ENCODE peak calls at places on chromosome 22, in six cellular contexts. Q is Peyer's patch, B is HCT116, K is ovary, A is upper lobe of left lung, J is esophagus squamous epithelium. Z is an unnamed sample. For H3K9me3 and H3K36me3, the result is how much of the 10 kb centered on the place peaks cover.

GRCh38 chr22:42169055-42169469 is 38.5 kb upstream of the CYP2D6 start:
- DNase-seq in Q (peak), B (peak), K (peak), A (no peak), J (no peak), Z (peak)

GRCh38 chr22:41229730-41230398 is 10.9 kb downstream of the CHADL start:
- DNase-seq in Q (no peak), B (no peak), K (no peak), A (no peak), J (no peak), Z (no peak)

GRCh38 chr22:46090631-46091201 is 59.6 kb upstream of the PPARA start:
- DNase-seq in Q (no peak), B (no peak), K (no peak), A (peak), J (no peak), Z (peak)

GRCh38 chr22:17562906-17563870 is at the start of gene SLC25A18:
- DNase-seq in Q (no peak), B (no peak), K (no peak), A (no peak), J (no peak), Z (peak)

GRCh38 chr22:19046719-19047609 is 75.2 kb downstream of the DGCR2 start:
- DNase-seq in Q (no peak), B (no peak), K (no peak), A (no peak), J (no peak), Z (peak)

GRCh38 chr22:33918676-33919590 is 1.3 kb downstream of the LARGE1 start:
- DNase-seq in Q (no peak), B (no peak), K (no peak), A (no peak), J (no peak), Z (no peak)

GRCh38 chr22:42553475-42554361 is at the start of gene SERHL2:
- DNase-seq in Q (peak), B (no peak), K (peak), A (peak), J (no peak), Z (peak)

GRCh38 chr22:47322854-47323253 is 560.4 kb downstream of the TBC1D22A start:
- DNase-seq in Q (no peak), B (no peak), K (no peak), A (no peak), J (no peak), Z (no peak)

GRCh38 chr22:24601217-24602104 is 1.5 kb upstream of the GGT1 start:
- DNase-seq in Q (no peak), B (no peak), K (no peak), A (peak), J (no peak), Z (no peak)

GRCh38 chr22:36320553-36320952 is 67.2 kb downstream of the MYH9 start:
- DNase-seq in Q (no peak), B (no peak), K (no peak), A (no peak), J (no peak), Z (no peak)

GRCh38 chr22:43343262-43343988 is at the start of gene SCUBE1:
- DNase-seq in Q (peak), B (no peak), K (peak), A (peak), J (no peak), Z (peak)

GRCh38 chr22:45246060-45246985 is 5.6 kb upstream of the KIAA0930 start:
- DNase-seq in Q (no peak), B (peak), K (no peak), A (no peak), J (no peak), Z (no peak)

GRCh38 chr22:40345801-40346177 is 511 bp upstream of the ADSL start:
- DNase-seq in Q (peak), B (no peak), K (peak), A (peak), J (no peak), Z (peak)

GRCh38 chr22:46604306-46604690 is 15.9 kb upstream of the GRAMD4 start:
- DNase-seq in Q (no peak), B (no peak), K (no peak), A (no peak), J (no peak), Z (no peak)

GRCh38 chr22:42432818-42433217 is 615 bp upstream of the NFAM1 start:
- DNase-seq in Q (no peak), B (no peak), K (no peak), A (no peak), J (no peak), Z (no peak)

GRCh38 chr22:35470903-35471321 is 69.7 kb upstream of the RASD2 start:
- DNase-seq in Q (no peak), B (peak), K (no peak), A (no peak), J (no peak), Z (no peak)

GRCh38 chr22:33922268-33922667 is 2.0 kb upstream of the LARGE1 start:
- DNase-seq in Q (peak), B (no peak), K (peak), A (peak), J (no peak), Z (peak)

GRCh38 chr22:43349636-43350035 is 6.5 kb upstream of the SCUBE1 start:
- DNase-seq in Q (no peak), B (no peak), K (no peak), A (peak), J (no peak), Z (peak)

GRCh38 chr22:19325296-19325950 is 33.9 kb upstream of the CLTCL1 start:
- DNase-seq in Q (no peak), B (no peak), K (no peak), A (no peak), J (no peak), Z (no peak)

GRCh38 chr22:36385491-36386350 is 2.0 kb downstream of the MYH9 start:
- DNase-seq in Q (peak), B (no peak), K (peak), A (no peak), J (no peak), Z (peak)

GRCh38 chr22:44210721-44211120 is 30.0 kb downstream of the PARVG start:
- DNase-seq in Q (no peak), B (no peak), K (no peak), A (no peak), J (no peak), Z (no peak)

GRCh38 chr22:36339171-36340065 is 48.3 kb downstream of the MYH9 start:
- DNase-seq in Q (no peak), B (no peak), K (no peak), A (no peak), J (no peak), Z (no peak)

GRCh38 chr22:19622061-19622441 is 92.3 kb upstream of the SEPTIN5 start:
- DNase-seq in Q (peak), B (no peak), K (no peak), A (no peak), J (no peak), Z (peak)

GRCh38 chr22:29031236-29031982 is 30.2 kb downstream of the C22orf31 start:
- DNase-seq in Q (no peak), B (peak), K (peak), A (peak), J (no peak), Z (no peak)

GRCh38 chr22:27843441-27843840 is 41.9 kb upstream of the MN1 start:
- DNase-seq in Q (peak), B (no peak), K (no peak), A (peak), J (no peak), Z (no peak)

GRCh38 chr22:49827307-49827852 is 293 bp downstream of the BRD1 start:
- DNase-seq in Q (no peak), B (no peak), K (peak), A (no peak), J (no peak), Z (no peak)
- TF ChIP-seq POLR2A in Q (no peak), B (no peak), K (no peak), A (no peak), J (no peak), Z (no peak)

DNA sequence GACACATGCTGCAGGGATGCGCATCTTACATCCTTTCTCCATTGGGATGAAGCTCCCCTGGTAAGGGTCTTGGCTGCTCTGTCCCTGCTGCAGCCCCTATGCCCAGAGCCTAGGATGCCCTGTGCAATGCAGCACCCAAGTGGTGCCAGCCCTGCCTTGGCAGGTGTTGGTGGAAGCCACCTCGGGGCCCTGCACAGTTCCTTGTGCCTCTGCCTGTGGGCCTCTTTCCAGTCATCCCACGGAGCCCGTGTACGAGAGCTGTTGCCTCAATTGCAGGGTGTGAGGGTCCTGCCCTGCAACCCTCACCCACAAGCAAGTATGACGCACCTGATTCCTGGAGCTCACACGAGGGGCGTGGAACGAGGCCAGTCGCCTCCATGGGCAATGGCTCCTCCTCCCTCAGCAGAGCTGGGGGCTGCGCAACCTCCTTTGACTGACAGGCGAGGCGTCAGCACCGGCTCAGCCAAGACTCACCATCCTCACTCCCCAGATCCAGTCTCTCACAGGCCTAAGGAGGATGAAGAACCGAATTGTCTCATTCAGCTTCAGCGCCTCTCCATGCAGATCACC is 719.6 kb downstream of the BRD1 start:
- DNase-seq in Q (no peak), B (no peak), K (no peak), A (no peak), J (no peak), Z (no peak)
- H3K9me3 ChIP-seq in Q (under half), B (under half), K (under half), A (under half), J (under half), Z (under half)

GRCh38 chr22:30301995-30302809 is 12.9 kb upstream of the CASTOR1 start:
- DNase-seq in Q (peak), B (no peak), K (no peak), A (no peak), J (no peak), Z (peak)
- H3K36me3 ChIP-seq in Q (under half), B (under half), K (under half), A (under half), J (under half), Z (under half)

GRCh38 chr22:37803195-37803635 is 4.5 kb upstream of the GCAT start:
- DNase-seq in Q (no peak), B (no peak), K (no peak), A (no peak), J (no peak), Z (no peak)

GRCh38 chr22:37805878-37806277 is 1.9 kb upstream of the GCAT start:
- DNase-seq in Q (no peak), B (no peak), K (no peak), A (no peak), J (no peak), Z (no peak)

GRCh38 chr22:37803636-37804371 is 3.9 kb upstream of the GCAT start:
- DNase-seq in Q (no peak), B (no peak), K (peak), A (no peak), J (no peak), Z (no peak)

GRCh38 chr22:37804886-37805857 is 2.6 kb upstream of the GCAT start:
- DNase-seq in Q (peak), B (peak), K (peak), A (peak), J (no peak), Z (peak)

GRCh38 chr22:37804502-37804885 is 3.2 kb upstream of the GCAT start:
- DNase-seq in Q (no peak), B (no peak), K (peak), A (peak), J (no peak), Z (no peak)
- TF ChIP-seq POLR2A in Q (no peak), B (no peak), K (no peak), A (no peak), J (no peak), Z (no peak)

DNA sequence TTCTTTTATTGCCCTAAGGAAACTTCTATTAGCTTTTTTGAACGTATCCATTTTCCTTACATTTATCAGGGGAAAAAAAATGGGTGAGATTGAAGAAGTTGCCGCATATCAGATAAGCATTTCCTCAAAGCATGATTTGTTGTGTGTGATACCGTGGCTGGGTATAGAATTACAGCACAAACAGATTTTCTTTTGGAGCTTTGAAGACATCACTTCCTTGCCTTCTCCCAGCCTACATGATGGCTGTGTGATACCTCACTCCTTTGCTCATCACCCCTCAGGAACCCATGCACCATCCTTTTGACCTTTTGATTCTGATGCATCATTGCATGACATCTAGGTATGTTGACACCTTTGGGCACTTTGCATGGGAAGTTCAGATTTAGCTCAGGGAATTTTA is 1155.3 kb downstream of the BRD1 start:
- DNase-seq in Q (no peak), B (no peak), K (no peak), A (no peak), J (no peak), Z (no peak)
- H3K9me3 ChIP-seq in Q (under half), B (under half), K (under half), A (under half), J (under half), Z (under half)

GRCh38 chr22:50581031-50581949 is 1.4 kb downstream of the CHKB start:
- DNase-seq in Q (no peak), B (no peak), K (no peak), A (no peak), J (no peak), Z (peak)
- H3K36me3 ChIP-seq in Q (under half), B (under half), K (under half), A (under half), J (under half), Z (under half)